ENCODE peak calls at places on chromosomes 7 and 10, in four cellular contexts. G is GF-D8, H is right cardiac atrium, Q is fibroblast of mammary gland. S is an unnamed sample.

GRCh38 chr7:7114575-7115291 is 67.6 kb upstream of the C1GALT1 start:
- DNase-seq in G (no peak), H (no peak), Q (no peak), S (no peak)

GRCh38 chr10:58013406-58013805 is 254.3 kb downstream of the IPMK start:
- DNase-seq in G (no peak), H (no peak), Q (no peak), S (no peak)

GRCh38 chr10:28382520-28383269 is 79.8 kb upstream of the MPP7 start:
- DNase-seq in G (no peak), H (no peak), Q (peak; percentile 68), S (no peak)

GRCh38 chr10:95183451-95184230 is 10.4 kb upstream of the ACSM6 start:
- DNase-seq in G (no peak), H (peak; percentile 95), Q (peak; percentile 73), S (peak; percentile 76)

GRCh38 chr7:30930621-30931020 is 19.0 kb downstream of the AQP1 start:
- DNase-seq in G (no peak), H (peak; percentile 52), Q (no peak), S (no peak)

GRCh38 chr7:144037414-144038096 is 11.2 kb upstream of the OR2A5 start:
- DNase-seq in G (no peak), H (no peak), Q (no peak), S (no peak)

GRCh38 chr7:83786858-83787257 is 137.9 kb upstream of the SEMA3E start:
- DNase-seq in G (no peak), H (no peak), Q (no peak), S (no peak)

GRCh38 chr10:90859321-90859751 is 1.5 kb upstream of the HTR7 start:
- DNase-seq in G (no peak), H (no peak), Q (peak; percentile 76), S (no peak)

GRCh38 chr7:47543659-47544058 is 38.3 kb downstream of the TNS3 start:
- DNase-seq in G (no peak), H (no peak), Q (no peak), S (no peak)

GRCh38 chr7:120898710-120899499 is 41.0 kb upstream of the TSPAN12 start:
- DNase-seq in G (no peak), H (no peak), Q (no peak), S (no peak)

GRCh38 chr7:51450541-51450940 is 133.9 kb upstream of the COBL start:
- DNase-seq in G (no peak), H (no peak), Q (no peak), S (no peak)